ENCODE peak calls at places on chromosomes 3 and 15, in six cellular contexts. O, H, W, N, A and K are unnamed samples.

GRCh38 chr3:33377489-33377888 is 62.7 kb downstream of the UBP1 start:
- DNase-seq in O (no peak), H (no peak), W (no peak), N (no peak), A (no peak), K (no peak)

GRCh38 chr3:43866529-43867353 is 176.0 kb downstream of the ABHD5 start:
- DNase-seq in O (peak), H (no peak), W (peak), N (no peak), A (peak), K (no peak)

GRCh38 chr3:131549340-131549739 is 46.6 kb upstream of the MRPL3 start:
- DNase-seq in O (peak), H (no peak), W (peak), N (no peak), A (peak), K (no peak)

GRCh38 chr3:5846271-5846670 is 658.8 kb downstream of the EDEM1 start:
- DNase-seq in O (no peak), H (no peak), W (no peak), N (no peak), A (no peak), K (no peak)

GRCh38 chr3:133472242-133472641 is 72.4 kb downstream of the BFSP2 start:
- DNase-seq in O (peak), H (no peak), W (no peak), N (no peak), A (no peak), K (peak)

GRCh38 chr3:27978440-27978839 is 256.3 kb upstream of the EOMES start:
- DNase-seq in O (no peak), H (no peak), W (peak), N (no peak), A (no peak), K (no peak)

GRCh38 chr3:49602877-49603411 is 48.7 kb downstream of the BSN start:
- DNase-seq in O (peak), H (peak), W (peak), N (no peak), A (no peak), K (no peak)

GRCh38 chr15:69031013-69032001 is 16.8 kb downstream of the NOX5 start:
- DNase-seq in O (no peak), H (no peak), W (no peak), N (peak), A (no peak), K (no peak)

GRCh38 chr3:9809615-9810356 is at the start of gene TTLL3:
- DNase-seq in O (peak), H (peak), W (peak), N (no peak), A (peak), K (peak)

GRCh38 chr15:75928680-75929608 is 25.3 kb downstream of the FBXO22 start:
- DNase-seq in O (peak), H (no peak), W (peak), N (no peak), A (no peak), K (no peak)

GRCh38 chr3:49563040-49563578 is 8.8 kb downstream of the BSN start:
- DNase-seq in O (no peak), H (no peak), W (no peak), N (no peak), A (no peak), K (no peak)

GRCh38 chr15:61879219-61879618 is 181.0 kb downstream of the VPS13C start:
- DNase-seq in O (no peak), H (no peak), W (peak), N (no peak), A (no peak), K (no peak)

GRCh38 chr3:63655519-63655918 is 3.0 kb downstream of the SNTN start:
- DNase-seq in O (peak), H (no peak), W (peak), N (no peak), A (no peak), K (no peak)

GRCh38 chr3:45683417-45684326 is 5.5 kb upstream of the SACM1L start:
- DNase-seq in O (no peak), H (no peak), W (peak), N (no peak), A (peak), K (no peak)

GRCh38 chr3:30614373-30614772 is 8.0 kb downstream of the TGFBR2 start:
- DNase-seq in O (no peak), H (no peak), W (no peak), N (no peak), A (no peak), K (no peak)

GRCh38 chr3:54212723-54213122 is 90.4 kb downstream of the CACNA2D3 start:
- DNase-seq in O (no peak), H (no peak), W (no peak), N (no peak), A (no peak), K (no peak)

GRCh38 chr3:60322334-60322856 is 928.9 kb downstream of the FHIT start:
- DNase-seq in O (no peak), H (no peak), W (no peak), N (no peak), A (no peak), K (no peak)

GRCh38 chr3:189727898-189728297 is 96.7 kb downstream of the TP63 start:
- DNase-seq in O (peak), H (no peak), W (peak), N (no peak), A (no peak), K (no peak)

GRCh38 chr15:89052474-89052873 is 35.8 kb upstream of the ABHD2 start:
- DNase-seq in O (peak), H (no peak), W (peak), N (no peak), A (no peak), K (no peak)

GRCh38 chr3:163776753-163777152 is 1301.5 kb downstream of the SI start:
- DNase-seq in O (no peak), H (no peak), W (no peak), N (no peak), A (no peak), K (no peak)

GRCh38 chr3:57646723-57647122 is 46.2 kb downstream of the DENND6A start:
- DNase-seq in O (peak), H (no peak), W (peak), N (no peak), A (peak), K (no peak)

GRCh38 chr3:178350763-178351162 is 185.5 kb upstream of the KCNMB2 start:
- DNase-seq in O (peak), H (no peak), W (no peak), N (no peak), A (no peak), K (no peak)

GRCh38 chr3:113084777-113085176 is 94.0 kb downstream of the GTPBP8 start:
- DNase-seq in O (peak), H (no peak), W (peak), N (no peak), A (no peak), K (no peak)

GRCh38 chr3:179606534-179607085 is 2.0 kb downstream of the NDUFB5 start:
- DNase-seq in O (no peak), H (no peak), W (no peak), N (no peak), A (no peak), K (no peak)